ENCODE peak calls at places on chromosomes 3 and 15, in eight cellular contexts. One of them, this sample, is unnamed.

GRCh38 chr3:177262396-177262795 is 65.1 kb upstream of the TBL1XR1 start:
- DNase-seq in progenitor cell of endocrine pancreas: no peak
- DNase-seq in transverse colon: no peak
- DNase-seq in H9: peak
- DNase-seq in NB4: no peak
- DNase-seq in CD8-positive, alpha-beta T cell: no peak
- DNase-seq in GM13976: no peak
- DNase-seq in RWPE1: no peak
- DNase-seq in this sample: peak

GRCh38 chr3:49916686-49917085 is 12.9 kb downstream of the MON1A start:
- DNase-seq in progenitor cell of endocrine pancreas: no peak
- DNase-seq in transverse colon: no peak
- DNase-seq in H9: no peak
- DNase-seq in NB4: peak
- DNase-seq in CD8-positive, alpha-beta T cell: no peak
- DNase-seq in GM13976: no peak
- DNase-seq in RWPE1: no peak
- DNase-seq in this sample: no peak

GRCh38 chr3:76199382-76199781 is 414.0 kb upstream of the ZNF717 start:
- DNase-seq in progenitor cell of endocrine pancreas: no peak
- DNase-seq in transverse colon: no peak
- DNase-seq in H9: no peak
- DNase-seq in NB4: no peak
- DNase-seq in CD8-positive, alpha-beta T cell: no peak
- DNase-seq in GM13976: no peak
- DNase-seq in RWPE1: no peak
- DNase-seq in this sample: no peak

GRCh38 chr15:31476866-31477265 is 150.2 kb downstream of the KLF13 start:
- DNase-seq in progenitor cell of endocrine pancreas: no peak
- DNase-seq in transverse colon: peak
- DNase-seq in H9: peak
- DNase-seq in NB4: no peak
- DNase-seq in CD8-positive, alpha-beta T cell: no peak
- DNase-seq in GM13976: no peak
- DNase-seq in RWPE1: no peak
- DNase-seq in this sample: no peak

GRCh38 chr3:170542704-170543103 is 43.2 kb downstream of the SLC7A14 start:
- DNase-seq in progenitor cell of endocrine pancreas: no peak
- DNase-seq in transverse colon: no peak
- DNase-seq in H9: no peak
- DNase-seq in NB4: no peak
- DNase-seq in CD8-positive, alpha-beta T cell: no peak
- DNase-seq in GM13976: no peak
- DNase-seq in RWPE1: no peak
- DNase-seq in this sample: no peak

GRCh38 chr3:127426444-127427168 is 138.8 kb upstream of the PRR20G start:
- DNase-seq in progenitor cell of endocrine pancreas: no peak
- DNase-seq in transverse colon: no peak
- DNase-seq in H9: peak
- DNase-seq in NB4: no peak
- DNase-seq in CD8-positive, alpha-beta T cell: no peak
- DNase-seq in GM13976: peak
- DNase-seq in RWPE1: no peak
- DNase-seq in this sample: no peak

GRCh38 chr15:32842081-32842480 is 124.3 kb downstream of the GREM1 start:
- DNase-seq in progenitor cell of endocrine pancreas: no peak
- DNase-seq in transverse colon: no peak
- DNase-seq in H9: no peak
- DNase-seq in NB4: no peak
- DNase-seq in CD8-positive, alpha-beta T cell: no peak
- DNase-seq in GM13976: no peak
- DNase-seq in RWPE1: no peak
- DNase-seq in this sample: no peak

GRCh38 chr15:80929225-80929624 is 60.4 kb downstream of the MESD start:
- DNase-seq in progenitor cell of endocrine pancreas: no peak
- DNase-seq in transverse colon: no peak
- DNase-seq in H9: no peak
- DNase-seq in NB4: no peak
- DNase-seq in CD8-positive, alpha-beta T cell: no peak
- DNase-seq in GM13976: no peak
- DNase-seq in RWPE1: peak
- DNase-seq in this sample: no peak

GRCh38 chr15:69576035-69576526 is 123.5 kb downstream of the RPLP1 start:
- DNase-seq in progenitor cell of endocrine pancreas: no peak
- DNase-seq in transverse colon: peak
- DNase-seq in H9: peak
- DNase-seq in NB4: peak
- DNase-seq in CD8-positive, alpha-beta T cell: peak
- DNase-seq in GM13976: peak
- DNase-seq in RWPE1: peak
- DNase-seq in this sample: peak

GRCh38 chr3:29583861-29584260 is 303.0 kb downstream of the RBMS3 start:
- DNase-seq in progenitor cell of endocrine pancreas: no peak
- DNase-seq in transverse colon: no peak
- DNase-seq in H9: no peak
- DNase-seq in NB4: no peak
- DNase-seq in CD8-positive, alpha-beta T cell: no peak
- DNase-seq in GM13976: no peak
- DNase-seq in RWPE1: no peak
- DNase-seq in this sample: no peak

GRCh38 chr15:40327338-40327917 is 3.9 kb downstream of the INAFM2 start:
- DNase-seq in progenitor cell of endocrine pancreas: no peak
- DNase-seq in transverse colon: no peak
- DNase-seq in H9: no peak
- DNase-seq in NB4: no peak
- DNase-seq in CD8-positive, alpha-beta T cell: no peak
- DNase-seq in GM13976: no peak
- DNase-seq in RWPE1: no peak
- DNase-seq in this sample: no peak

GRCh38 chr3:69510481-69511031 is 124.7 kb upstream of the FRMD4B start:
- DNase-seq in progenitor cell of endocrine pancreas: no peak
- DNase-seq in transverse colon: no peak
- DNase-seq in H9: no peak
- DNase-seq in NB4: no peak
- DNase-seq in CD8-positive, alpha-beta T cell: no peak
- DNase-seq in GM13976: no peak
- DNase-seq in RWPE1: no peak
- DNase-seq in this sample: no peak

GRCh38 chr3:159781867-159782266 is 206.8 kb upstream of the IL12A start:
- DNase-seq in progenitor cell of endocrine pancreas: no peak
- DNase-seq in transverse colon: peak
- DNase-seq in H9: no peak
- DNase-seq in NB4: no peak
- DNase-seq in CD8-positive, alpha-beta T cell: no peak
- DNase-seq in GM13976: no peak
- DNase-seq in RWPE1: no peak
- DNase-seq in this sample: peak

GRCh38 chr3:21551019-21551418 is 200.0 kb downstream of the ZNF385D start:
- DNase-seq in progenitor cell of endocrine pancreas: no peak
- DNase-seq in transverse colon: no peak
- DNase-seq in H9: no peak
- DNase-seq in NB4: peak
- DNase-seq in CD8-positive, alpha-beta T cell: no peak
- DNase-seq in GM13976: no peak
- DNase-seq in RWPE1: no peak
- DNase-seq in this sample: peak

GRCh38 chr15:77178421-77178820 is 107.5 kb upstream of the TSPAN3 start:
- DNase-seq in progenitor cell of endocrine pancreas: no peak
- DNase-seq in transverse colon: no peak
- DNase-seq in H9: no peak
- DNase-seq in NB4: no peak
- DNase-seq in CD8-positive, alpha-beta T cell: no peak
- DNase-seq in GM13976: no peak
- DNase-seq in RWPE1: no peak
- DNase-seq in this sample: no peak

GRCh38 chr15:74036271-74037170 is 42.0 kb downstream of the PML start:
- DNase-seq in progenitor cell of endocrine pancreas: peak
- DNase-seq in transverse colon: peak
- DNase-seq in H9: peak
- DNase-seq in NB4: peak
- DNase-seq in CD8-positive, alpha-beta T cell: no peak
- DNase-seq in GM13976: peak
- DNase-seq in RWPE1: peak
- DNase-seq in this sample: peak

GRCh38 chr3:72794079-72794478 is 54.2 kb downstream of the SHQ1 start:
- DNase-seq in progenitor cell of endocrine pancreas: no peak
- DNase-seq in transverse colon: no peak
- DNase-seq in H9: no peak
- DNase-seq in NB4: no peak
- DNase-seq in CD8-positive, alpha-beta T cell: no peak
- DNase-seq in GM13976: no peak
- DNase-seq in RWPE1: no peak
- DNase-seq in this sample: no peak

GRCh38 chr3:192915306-192915705 is 2.4 kb downstream of the MB21D2 start:
- DNase-seq in progenitor cell of endocrine pancreas: no peak
- DNase-seq in transverse colon: no peak
- DNase-seq in H9: peak
- DNase-seq in NB4: peak
- DNase-seq in CD8-positive, alpha-beta T cell: no peak
- DNase-seq in GM13976: peak
- DNase-seq in RWPE1: no peak
- DNase-seq in this sample: peak

GRCh38 chr15:78739996-78740903 is 71.0 kb downstream of the ADAMTS7 start:
- DNase-seq in progenitor cell of endocrine pancreas: no peak
- DNase-seq in transverse colon: peak
- DNase-seq in H9: peak
- DNase-seq in NB4: peak
- DNase-seq in CD8-positive, alpha-beta T cell: peak
- DNase-seq in GM13976: peak
- DNase-seq in RWPE1: no peak
- DNase-seq in this sample: peak
- TF ChIP-seq CTCF in progenitor cell of endocrine pancreas: peak
- TF ChIP-seq CTCF in transverse colon: peak
- TF ChIP-seq CTCF in H9: peak
- TF ChIP-seq CTCF in NB4: peak
- TF ChIP-seq CTCF in CD8-positive, alpha-beta T cell: peak
- TF ChIP-seq CTCF in GM13976: peak
- TF ChIP-seq CTCF in RWPE1: peak
- TF ChIP-seq CTCF in this sample: peak

DNA sequence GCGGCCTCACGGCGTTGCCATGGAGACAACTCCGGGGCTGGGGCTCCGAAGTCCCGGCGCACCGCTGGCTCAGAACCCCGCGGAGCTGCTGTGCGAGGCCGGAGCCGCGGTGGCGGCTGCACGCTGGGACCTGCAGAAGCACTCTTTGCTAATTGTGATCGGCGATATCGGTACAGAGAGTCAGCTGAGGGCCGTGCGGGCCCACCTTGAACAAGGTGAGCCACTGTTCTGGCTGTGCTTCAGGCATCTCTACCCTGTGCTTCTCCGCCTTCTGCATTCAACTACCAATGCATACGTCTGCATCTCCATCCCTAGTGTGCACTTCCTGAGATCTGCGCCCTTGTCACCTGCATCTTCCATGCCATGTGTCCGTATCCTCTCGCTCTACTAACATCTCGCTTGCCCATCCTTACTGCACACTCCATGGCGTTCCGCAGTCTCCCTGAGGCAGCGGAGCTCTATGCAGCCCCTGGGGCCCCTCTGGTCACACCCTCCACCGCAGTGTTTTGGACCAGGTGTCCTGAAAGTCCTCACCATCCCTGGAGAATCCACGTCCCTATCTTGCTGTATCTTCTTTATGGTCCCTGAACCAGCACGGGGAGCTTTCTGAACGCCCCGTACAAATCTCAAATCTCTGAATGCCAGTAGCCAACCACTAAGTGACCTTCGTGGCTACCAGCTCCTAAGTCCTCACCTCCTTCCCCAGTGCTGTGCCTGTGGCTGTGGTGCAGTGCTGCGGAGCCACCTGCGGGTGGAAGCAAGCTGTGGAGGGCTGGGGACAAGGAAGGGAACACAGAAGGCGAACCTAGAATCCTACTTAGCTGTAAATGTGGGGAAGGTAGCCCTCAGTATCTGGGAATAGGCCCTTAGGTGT is 6.2 kb upstream of the MAP1A start:
- DNase-seq in progenitor cell of endocrine pancreas: no peak
- DNase-seq in transverse colon: no peak
- DNase-seq in H9: peak
- DNase-seq in NB4: peak
- DNase-seq in CD8-positive, alpha-beta T cell: no peak
- DNase-seq in GM13976: peak
- DNase-seq in RWPE1: no peak
- DNase-seq in this sample: no peak
- TF ChIP-seq CTCF in progenitor cell of endocrine pancreas: peak
- TF ChIP-seq CTCF in transverse colon: peak
- TF ChIP-seq CTCF in H9: peak
- TF ChIP-seq CTCF in NB4: peak
- TF ChIP-seq CTCF in CD8-positive, alpha-beta T cell: no peak
- TF ChIP-seq CTCF in GM13976: peak
- TF ChIP-seq CTCF in RWPE1: peak
- TF ChIP-seq CTCF in this sample: no peak

DNA sequence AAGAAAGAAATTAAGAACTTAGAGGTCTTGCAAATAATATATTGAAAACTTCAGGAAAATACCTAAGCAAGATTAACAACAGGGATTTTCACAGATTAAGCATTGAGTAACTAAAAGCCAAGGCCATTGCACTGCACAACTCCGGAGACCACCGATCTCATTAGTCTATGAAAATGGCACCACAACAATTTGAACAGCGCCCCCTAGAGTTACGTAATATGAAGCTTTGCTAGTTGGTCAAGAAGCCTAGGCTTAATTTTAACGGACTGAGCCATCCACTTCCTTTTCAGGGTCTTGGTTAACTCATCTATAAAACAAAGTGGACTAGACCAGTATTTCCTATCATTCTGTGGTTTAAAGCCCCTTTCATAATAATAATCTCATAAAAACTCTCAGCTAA is 24.8 kb downstream of the TMEM212 start:
- DNase-seq in progenitor cell of endocrine pancreas: no peak
- DNase-seq in transverse colon: no peak
- DNase-seq in H9: no peak
- DNase-seq in NB4: peak
- DNase-seq in CD8-positive, alpha-beta T cell: no peak
- DNase-seq in GM13976: no peak
- DNase-seq in RWPE1: no peak
- DNase-seq in this sample: no peak
- TF ChIP-seq CTCF in progenitor cell of endocrine pancreas: peak
- TF ChIP-seq CTCF in transverse colon: no peak
- TF ChIP-seq CTCF in H9: peak
- TF ChIP-seq CTCF in NB4: peak
- TF ChIP-seq CTCF in CD8-positive, alpha-beta T cell: no peak
- TF ChIP-seq CTCF in GM13976: no peak
- TF ChIP-seq CTCF in RWPE1: peak
- TF ChIP-seq CTCF in this sample: peak

DNA sequence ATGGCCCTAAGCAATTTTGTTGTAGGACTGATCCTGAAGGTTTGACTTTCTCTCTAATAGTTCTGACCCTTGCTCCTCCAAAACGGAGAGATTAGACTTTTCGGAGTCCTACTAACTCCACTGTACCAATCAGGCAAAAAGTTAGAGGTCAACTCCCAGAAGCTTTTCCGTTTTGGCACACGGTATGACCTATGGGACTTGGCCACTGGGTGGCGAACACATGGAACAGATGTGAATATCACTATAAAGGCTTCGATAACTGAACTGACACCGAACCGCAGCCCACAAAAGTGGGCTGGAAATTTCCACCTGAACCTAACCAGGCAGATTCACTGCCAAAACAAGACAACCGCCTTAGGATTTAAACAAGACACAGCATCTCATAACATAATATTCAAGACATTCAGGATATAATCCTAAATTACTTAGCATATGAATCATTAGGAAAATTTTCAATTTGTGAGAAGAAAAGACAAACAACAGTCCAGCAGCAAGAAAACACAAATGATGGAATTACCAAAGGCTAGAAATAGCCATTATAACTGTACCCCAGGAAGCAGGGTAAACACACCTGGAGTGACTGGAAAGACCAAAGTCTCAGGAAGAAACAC is 12.2 kb upstream of the TM2D3 start:
- DNase-seq in progenitor cell of endocrine pancreas: no peak
- DNase-seq in transverse colon: no peak
- DNase-seq in H9: no peak
- DNase-seq in NB4: peak
- DNase-seq in CD8-positive, alpha-beta T cell: no peak
- DNase-seq in GM13976: no peak
- DNase-seq in RWPE1: no peak
- DNase-seq in this sample: no peak
- TF ChIP-seq CTCF in progenitor cell of endocrine pancreas: peak
- TF ChIP-seq CTCF in transverse colon: no peak
- TF ChIP-seq CTCF in H9: peak
- TF ChIP-seq CTCF in NB4: peak
- TF ChIP-seq CTCF in CD8-positive, alpha-beta T cell: no peak
- TF ChIP-seq CTCF in GM13976: no peak
- TF ChIP-seq CTCF in RWPE1: no peak
- TF ChIP-seq CTCF in this sample: peak